ENCODE peak calls at places on chromosome 2, in eight cellular contexts. S is stomach; U is PC-9; T is brain microvascular endothelial cell; G is mammary epithelial cell; V is sigmoid colon; C is right cardiac atrium; M is effector memory CD4-positive, alpha-beta T cell. W is an unnamed sample.

GRCh38 chr2:27307545-27308358 is 493 bp downstream of the UCN start:
- DNase-seq in S (no peak), U (no peak), T (no peak), G (no peak), V (no peak), C (no peak), M (no peak), W (peak; percentile 49)

GRCh38 chr2:54979645-54980044 is 70.6 kb downstream of the RTN4 start:
- DNase-seq in S (peak; percentile 83), U (peak; percentile 88), T (no peak), G (peak; percentile 71), V (no peak), C (no peak), M (no peak), W (no peak)

GRCh38 chr2:229601396-229601795 is 113.0 kb downstream of the DNER start:
- DNase-seq in S (no peak), U (peak; percentile 62), T (no peak), G (peak; percentile 42), V (no peak), C (no peak), M (no peak), W (no peak)

GRCh38 chr2:77391119-77391518 is 131.1 kb downstream of the LRRTM4 start:
- DNase-seq in S (no peak), U (no peak), T (no peak), G (no peak), V (no peak), C (no peak), M (no peak), W (peak; percentile 4)

GRCh38 chr2:196939381-196939780 is 12.9 kb upstream of the PGAP1 start:
- DNase-seq in S (no peak), U (peak; percentile 60), T (peak; percentile 12), G (peak; percentile 67), V (no peak), C (no peak), M (no peak), W (no peak)

GRCh38 chr2:195934484-195934883 is 134.2 kb downstream of the DNAH7 start:
- DNase-seq in S (no peak), U (no peak), T (no peak), G (no peak), V (no peak), C (no peak), M (no peak), W (no peak)

GRCh38 chr2:172639823-172640222 is 83.9 kb downstream of the PDK1 start:
- DNase-seq in S (no peak), U (peak; percentile 97), T (peak; percentile 90), G (peak; percentile 76), V (no peak), C (no peak), M (no peak), W (no peak)

GRCh38 chr2:220226076-220226475 is 598.6 kb downstream of the SLC4A3 start:
- DNase-seq in S (no peak), U (no peak), T (no peak), G (no peak), V (no peak), C (no peak), M (no peak), W (no peak)

GRCh38 chr2:134628453-134628852 is 90.3 kb downstream of the TMEM163 start:
- DNase-seq in S (no peak), U (no peak), T (no peak), G (no peak), V (no peak), C (no peak), M (no peak), W (no peak)

GRCh38 chr2:209917154-209917771 is 85.2 kb upstream of the RPE start:
- DNase-seq in S (no peak), U (no peak), T (no peak), G (no peak), V (no peak), C (no peak), M (no peak), W (no peak)

GRCh38 chr2:226337941-226338605 is 461.5 kb downstream of the IRS1 start:
- DNase-seq in S (no peak), U (no peak), T (no peak), G (no peak), V (no peak), C (no peak), M (no peak), W (no peak)

GRCh38 chr2:226338825-226339224 is 460.8 kb downstream of the IRS1 start:
- DNase-seq in S (no peak), U (peak; percentile 67), T (no peak), G (no peak), V (no peak), C (no peak), M (no peak), W (no peak)

GRCh38 chr2:226336283-226336682 is 463.3 kb downstream of the IRS1 start:
- DNase-seq in S (no peak), U (no peak), T (no peak), G (peak; percentile 50), V (no peak), C (no peak), M (no peak), W (no peak)

GRCh38 chr2:226333388-226333787 is 466.2 kb downstream of the IRS1 start:
- DNase-seq in S (no peak), U (no peak), T (no peak), G (no peak), V (no peak), C (no peak), M (no peak), W (no peak)

DNA sequence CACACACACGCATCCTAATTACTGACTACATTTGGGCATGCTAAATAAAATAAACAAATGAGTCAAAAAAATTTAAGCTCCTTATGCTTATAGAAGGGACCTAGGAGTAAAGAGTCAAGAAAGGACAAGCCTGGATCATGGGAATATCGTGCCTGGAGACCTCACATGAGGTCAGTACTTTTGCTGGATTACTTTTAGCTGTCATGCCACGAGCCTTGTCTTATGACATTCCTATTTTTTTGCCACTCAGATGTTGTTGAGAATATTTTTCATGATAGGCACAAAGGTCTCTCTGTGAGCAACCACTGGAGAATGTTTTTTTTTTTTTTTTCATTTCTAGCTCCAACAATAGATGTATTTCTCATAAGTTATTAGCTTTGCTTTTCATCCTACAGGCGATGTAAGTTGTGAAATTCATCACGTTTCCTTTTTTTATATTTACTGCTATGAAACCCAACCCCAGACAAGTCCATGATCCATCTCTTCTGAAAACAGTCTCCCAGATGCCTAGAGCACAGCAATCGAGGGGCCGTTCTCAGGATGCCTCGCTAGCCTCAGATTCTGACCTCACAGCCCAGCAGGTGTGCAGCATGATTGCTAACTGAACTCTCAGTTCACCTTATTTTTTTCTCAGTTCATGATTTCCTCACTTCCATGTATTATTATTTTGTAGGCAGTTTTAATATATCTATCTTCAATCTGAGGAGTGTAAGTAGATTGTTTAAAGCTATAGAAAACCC is 464.5 kb downstream of the IRS1 start:
- DNase-seq in S (no peak), U (no peak), T (no peak), G (peak; percentile 70), V (no peak), C (no peak), M (no peak), W (no peak)
- H3K4me3 ChIP-seq in S (no peak overlapping the region), U (no peak overlapping the region), T (no peak overlapping the region), G (no peak overlapping the region), V (no peak overlapping the region), C (no peak overlapping the region), M (no peak overlapping the region), W (no peak overlapping the region)

GRCh38 chr2:44796771-44797170 is 144.7 kb upstream of the SIX3 start:
- DNase-seq in S (no peak), U (no peak), T (no peak), G (no peak), V (no peak), C (no peak), M (no peak), W (no peak)

GRCh38 chr2:44798139-44798659 is 143.3 kb upstream of the SIX3 start:
- DNase-seq in S (no peak), U (no peak), T (no peak), G (no peak), V (no peak), C (no peak), M (no peak), W (no peak)

GRCh38 chr2:44799754-44800153 is 141.7 kb upstream of the SIX3 start:
- DNase-seq in S (no peak), U (no peak), T (no peak), G (no peak), V (no peak), C (no peak), M (no peak), W (no peak)

GRCh38 chr2:44801289-44801675 is 140.2 kb upstream of the SIX3 start:
- DNase-seq in S (no peak), U (no peak), T (no peak), G (no peak), V (no peak), C (no peak), M (no peak), W (no peak)

DNA sequence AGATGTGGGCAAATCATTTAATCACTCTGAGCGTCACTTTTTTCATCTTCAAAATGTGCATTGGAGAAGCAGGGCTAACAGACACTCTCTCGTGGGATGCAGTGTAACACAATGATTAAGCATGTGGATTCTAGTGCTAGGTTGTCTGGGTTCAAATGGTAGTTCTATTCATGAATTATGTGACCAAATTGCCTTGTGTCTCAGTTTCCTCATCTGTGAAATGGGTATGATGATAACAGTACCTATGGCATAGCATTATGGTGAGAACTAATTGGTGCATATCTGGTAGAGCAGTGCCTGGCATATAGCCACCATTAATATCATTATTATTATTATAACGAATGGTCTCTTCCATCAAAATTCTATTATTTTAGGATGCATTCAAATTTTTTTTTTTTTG is 142.4 kb upstream of the SIX3 start:
- DNase-seq in S (no peak), U (no peak), T (no peak), G (no peak), V (no peak), C (no peak), M (no peak), W (no peak)
- H3K27me3 ChIP-seq in S (peaks cover 12% of the 10 kb centered on the region), U (no peaks in the 10 kb centered on the region), T (peaks cover 59% of the 10 kb centered on the region), G (peaks cover 23% of the 10 kb centered on the region), V (peaks cover 52% of the 10 kb centered on the region), C (peaks cover 2% of the 10 kb centered on the region), M (peaks cover 25% of the 10 kb centered on the region), W (no peaks in the 10 kb centered on the region)

GRCh38 chr2:179240481-179241451 is 23.9 kb downstream of the SESTD1 start:
- DNase-seq in S (no peak), U (no peak), T (no peak), G (no peak), V (no peak), C (no peak), M (no peak), W (no peak)

GRCh38 chr2:179238027-179238426 is 26.6 kb downstream of the SESTD1 start:
- DNase-seq in S (no peak), U (no peak), T (no peak), G (no peak), V (no peak), C (no peak), M (no peak), W (no peak)

GRCh38 chr2:179237209-179237946 is 27.3 kb downstream of the SESTD1 start:
- DNase-seq in S (no peak), U (no peak), T (no peak), G (no peak), V (no peak), C (no peak), M (no peak), W (no peak)

GRCh38 chr2:179239194-179239593 is 25.4 kb downstream of the SESTD1 start:
- DNase-seq in S (no peak), U (peak; percentile 84), T (no peak), G (peak; percentile 58), V (no peak), C (no peak), M (no peak), W (no peak)

GRCh38 chr2:179239838-179240237 is 24.8 kb downstream of the SESTD1 start:
- DNase-seq in S (no peak), U (no peak), T (no peak), G (no peak), V (no peak), C (no peak), M (no peak), W (no peak)
- H3K4me3 ChIP-seq in S (no peak overlapping the region), U (no peak overlapping the region), T (no peak overlapping the region), G (no peak overlapping the region), V (no peak overlapping the region), C (no peak overlapping the region), M (no peak overlapping the region), W (no peak overlapping the region)

GRCh38 chr2:176094307-176094706 is 1.8 kb downstream of the HOXD13 start:
- DNase-seq in S (no peak), U (no peak), T (no peak), G (no peak), V (no peak), C (no peak), M (no peak), W (no peak)
- H3K27me3 ChIP-seq in S (peaks cover 65% of the 10 kb centered on the region), U (peaks cover 64% of the 10 kb centered on the region), T (peaks cover 97% of the 10 kb centered on the region), G (peaks cover 85% of the 10 kb centered on the region), V (peaks cover 26% of the 10 kb centered on the region), C (peaks cover 7% of the 10 kb centered on the region), M (peaks cover 87% of the 10 kb centered on the region), W (peaks cover 96% of the 10 kb centered on the region)